ENCODE peak calls at places on chromosomes 11 and 22, in eight cellular contexts. Y, C, B, E, G, L, S and D are unnamed samples. For H3K27me3, the result is how much of the 10 kb centered on the place peaks cover.

GRCh38 chr22:46531776-46532175 is 5.6 kb downstream of the CELSR1 start:
- DNase-seq in G (no peak), L (no peak), Y (no peak), S (no peak), B (no peak), C (no peak), E (no peak), D (no peak)

GRCh38 chr22:25477358-25477757 is 87.1 kb upstream of the GRK3 start:
- DNase-seq in C (no peak), Y (no peak), L (no peak), B (no peak), G (no peak), S (no peak), E (no peak), D (no peak)

GRCh38 chr11:95544095-95544795 is 245.3 kb downstream of the FAM76B start:
- DNase-seq in E (peak), L (no peak), S (no peak), B (peak), Y (no peak), C (no peak), G (no peak), D (no peak)

GRCh38 chr22:30209642-30210041 is 36.9 kb downstream of the LIF start:
- DNase-seq in Y (no peak), S (no peak), E (no peak), G (no peak), C (no peak), L (peak), B (no peak), D (peak)

GRCh38 chr22:47850644-47851151 is 1088.2 kb downstream of the TBC1D22A start:
- DNase-seq in B (no peak), Y (no peak), C (no peak), L (no peak), S (no peak), G (no peak), E (peak), D (no peak)

GRCh38 chr11:66365166-66365565 is 6.4 kb downstream of the SLC29A2 start:
- DNase-seq in Y (no peak), E (no peak), S (no peak), B (no peak), C (no peak), L (no peak), G (peak), D (peak)

GRCh38 chr11:102807921-102808320 is 10.0 kb upstream of the MMP1 start:
- DNase-seq in C (no peak), Y (no peak), L (no peak), S (peak), E (peak), B (peak), G (no peak), D (no peak)

GRCh38 chr22:43515902-43516301 is 104.1 kb downstream of the MPPED1 start:
- DNase-seq in S (no peak), B (no peak), C (no peak), E (no peak), Y (no peak), G (no peak), L (no peak), D (no peak)

GRCh38 chr11:119373917-119374631 is 7.4 kb downstream of the USP2 start:
- DNase-seq in Y (no peak), S (peak), C (peak), G (no peak), B (peak), E (peak), L (peak), D (no peak)

GRCh38 chr11:20599424-20600346 is at the start of gene SLC6A5:
- DNase-seq in S (peak), Y (no peak), L (no peak), C (peak), E (peak), B (peak), G (no peak), D (no peak)

GRCh38 chr11:130024356-130024755 is 21.7 kb upstream of the PRDM10 start:
- DNase-seq in S (no peak), B (no peak), Y (no peak), G (no peak), E (no peak), L (no peak), C (no peak), D (no peak)

GRCh38 chr22:48391171-48391711 is 1436.4 kb downstream of the BRD1 start:
- DNase-seq in L (no peak), Y (no peak), E (no peak), B (no peak), G (peak), S (no peak), C (peak), D (no peak)

GRCh38 chr11:8650401-8650990 is 32.0 kb downstream of the TRIM66 start:
- DNase-seq in S (no peak), G (no peak), Y (no peak), L (no peak), C (no peak), E (peak), B (peak), D (no peak)

GRCh38 chr22:22410121-22410520 is 98.4 kb downstream of the ZNF280B start:
- DNase-seq in S (peak), G (no peak), C (no peak), B (no peak), L (no peak), E (no peak), Y (no peak), D (peak)

GRCh38 chr11:127683321-127683720 is 682.8 kb upstream of the KIRREL3 start:
- DNase-seq in Y (no peak), C (no peak), G (no peak), L (no peak), S (no peak), E (no peak), B (no peak), D (no peak)

GRCh38 chr22:39219071-39220050 is 25.4 kb downstream of the PDGFB start:
- DNase-seq in Y (no peak), L (no peak), C (no peak), B (no peak), G (peak), E (no peak), S (no peak), D (peak)

GRCh38 chr11:18522388-18522787 is 4.4 kb downstream of the TSG101 start:
- DNase-seq in Y (no peak), B (no peak), E (no peak), S (no peak), L (no peak), C (peak), G (no peak), D (no peak)

GRCh38 chr11:76810151-76810853 is 27.1 kb downstream of the TSKU start:
- DNase-seq in S (no peak), Y (no peak), E (peak), L (no peak), B (no peak), G (no peak), C (peak), D (peak)

GRCh38 chr11:121634889-121635288 is 182.1 kb upstream of the SORL1-AS1 start:
- DNase-seq in G (no peak), Y (no peak), E (peak), B (peak), S (no peak), L (no peak), C (peak), D (no peak)

GRCh38 chr11:4466168-4466891 is 16.1 kb upstream of the OR52K1 start:
- DNase-seq in S (no peak), E (no peak), L (no peak), G (no peak), C (no peak), B (no peak), Y (no peak), D (no peak)

GRCh38 chr22:36758792-36759271 is 17.1 kb downstream of the IFT27 start:
- DNase-seq in B (no peak), G (peak), L (peak), E (no peak), Y (no peak), C (no peak), S (no peak), D (peak)

GRCh38 chr11:1129143-1129665 is 28.5 kb upstream of the MUC5AC start:
- DNase-seq in B (no peak), C (no peak), Y (no peak), E (no peak), G (peak), L (no peak), S (no peak), D (no peak)

GRCh38 chr11:1129666-1130160 is 28.0 kb upstream of the MUC5AC start:
- DNase-seq in Y (no peak), G (peak), E (no peak), L (no peak), B (no peak), S (no peak), C (no peak), D (no peak)

GRCh38 chr11:1131033-1131911 is 26.5 kb upstream of the MUC5AC start:
- DNase-seq in E (no peak), G (peak), C (no peak), Y (no peak), B (no peak), L (peak), S (no peak), D (peak)

GRCh38 chr11:1128333-1129142 is 29.2 kb upstream of the MUC5AC start:
- DNase-seq in C (no peak), Y (no peak), S (peak), B (no peak), L (peak), E (no peak), G (peak), D (peak)

GRCh38 chr11:1130276-1131032 is 27.3 kb upstream of the MUC5AC start:
- DNase-seq in E (no peak), Y (no peak), L (peak), G (peak), S (peak), C (no peak), B (no peak), D (no peak)
- H3K27me3 ChIP-seq in E (under half), Y (under half), L (under half), G (under half), S (under half), C (under half), B (under half), D (under half)

GRCh38 chr11:111944651-111945051 is 7.5 kb downstream of the DIXDC1 start:
- DNase-seq in C (no peak), E (peak), Y (no peak), B (peak), S (no peak), L (no peak), G (no peak), D (no peak)

GRCh38 chr11:111949519-111950426 is 12.6 kb downstream of the DIXDC1 start:
- DNase-seq in Y (no peak), S (no peak), G (no peak), L (no peak), C (no peak), B (no peak), E (no peak), D (no peak)

GRCh38 chr11:111946499-111946898 is 9.4 kb downstream of the DIXDC1 start:
- DNase-seq in G (no peak), C (no peak), S (no peak), Y (no peak), B (no peak), L (no peak), E (no peak), D (no peak)

GRCh38 chr11:111945198-111945597 is 8.1 kb downstream of the DIXDC1 start:
- DNase-seq in L (no peak), S (no peak), B (no peak), Y (no peak), C (no peak), E (no peak), G (no peak), D (no peak)

GRCh38 chr11:111947143-111947542 is 10.0 kb downstream of the DIXDC1 start:
- DNase-seq in Y (no peak), B (no peak), L (no peak), S (no peak), C (no peak), E (no peak), G (no peak), D (no peak)
- H3K27ac ChIP-seq in Y (no peak), B (no peak), L (no peak), S (peak), C (no peak), E (no peak), G (no peak), D (no peak)

DNA sequence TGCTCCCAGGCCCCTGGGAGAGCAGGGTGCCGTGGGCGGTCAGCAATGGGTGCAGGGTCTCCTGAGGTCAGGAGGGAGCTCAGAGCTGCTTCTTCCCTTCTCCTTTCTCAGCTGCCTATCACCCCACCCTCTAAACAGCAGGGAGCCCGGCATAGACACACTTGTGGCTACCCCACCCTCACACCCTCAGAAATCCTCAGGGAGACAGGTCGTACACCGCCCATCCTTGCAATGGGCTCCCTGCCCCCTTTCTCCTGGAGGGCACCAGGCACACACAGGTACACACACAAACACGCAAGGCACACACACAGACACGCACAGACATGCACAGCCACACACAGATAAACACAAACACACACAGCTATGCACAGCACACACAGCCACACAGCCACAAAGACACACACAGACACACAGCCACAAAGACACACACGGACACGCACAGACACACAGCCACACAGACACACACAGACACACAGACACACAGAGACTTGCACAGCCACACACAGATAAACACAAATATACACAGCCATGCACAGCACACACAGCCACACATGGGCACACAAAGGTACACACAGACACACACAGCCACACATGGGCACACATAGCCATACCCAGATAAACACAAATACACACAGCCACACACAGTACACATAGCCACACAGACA is 44.9 kb upstream of the TH start:
- DNase-seq in S (no peak), G (no peak), C (no peak), Y (no peak), E (no peak), L (peak), B (no peak), D (no peak)
- H3K27me3 ChIP-seq in S (under half), G (under half), C (under half), Y (under half), E (under half), L (under half), B (under half), D (under half)

GRCh38 chr11:69295079-69295994 is 1.4 kb downstream of the MYEOV start:
- DNase-seq in E (no peak), S (no peak), Y (no peak), C (no peak), B (no peak), L (no peak), G (no peak), D (peak)
- H3K27ac ChIP-seq in E (peak), S (no peak), Y (no peak), C (peak), B (no peak), L (no peak), G (no peak), D (peak)

DNA sequence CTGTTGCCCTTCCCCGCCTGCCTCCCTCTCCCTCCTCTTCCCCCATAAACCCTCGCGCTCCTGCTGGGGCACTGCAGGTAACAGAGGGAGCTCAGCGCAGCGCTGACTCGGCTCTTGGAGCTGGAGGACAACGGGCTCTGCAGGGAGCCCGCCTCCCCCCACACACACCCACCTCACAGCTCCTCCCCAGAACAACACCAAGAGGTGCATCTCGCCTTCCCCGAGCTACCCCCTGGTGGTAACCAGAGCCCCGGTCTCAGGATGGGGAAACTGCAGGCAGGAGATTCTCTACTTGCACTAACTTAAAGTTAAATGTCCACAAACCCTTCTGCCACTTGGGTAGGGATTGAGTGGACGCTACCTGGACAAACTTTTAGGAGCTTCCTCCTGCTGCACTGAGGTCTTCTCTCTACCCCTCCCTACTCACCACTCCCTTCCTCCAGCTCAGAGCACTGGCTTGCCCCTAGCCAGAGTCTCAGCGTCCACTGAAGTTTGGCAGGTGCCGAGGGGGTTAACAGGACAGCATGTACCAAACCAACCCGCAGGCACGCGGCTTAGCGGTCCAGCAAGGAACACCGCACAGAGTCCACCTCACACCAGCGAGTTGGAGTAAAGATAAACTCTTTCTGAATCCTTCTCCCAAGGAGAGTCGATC is 4.0 kb upstream of the SCN4B start:
- DNase-seq in S (no peak), L (no peak), E (no peak), Y (no peak), B (no peak), C (no peak), G (no peak), D (no peak)
- H3K27me3 ChIP-seq in S (under half), L (under half), E (half or more), Y (half or more), B (half or more), C (half or more), G (under half), D (half or more)

DNA sequence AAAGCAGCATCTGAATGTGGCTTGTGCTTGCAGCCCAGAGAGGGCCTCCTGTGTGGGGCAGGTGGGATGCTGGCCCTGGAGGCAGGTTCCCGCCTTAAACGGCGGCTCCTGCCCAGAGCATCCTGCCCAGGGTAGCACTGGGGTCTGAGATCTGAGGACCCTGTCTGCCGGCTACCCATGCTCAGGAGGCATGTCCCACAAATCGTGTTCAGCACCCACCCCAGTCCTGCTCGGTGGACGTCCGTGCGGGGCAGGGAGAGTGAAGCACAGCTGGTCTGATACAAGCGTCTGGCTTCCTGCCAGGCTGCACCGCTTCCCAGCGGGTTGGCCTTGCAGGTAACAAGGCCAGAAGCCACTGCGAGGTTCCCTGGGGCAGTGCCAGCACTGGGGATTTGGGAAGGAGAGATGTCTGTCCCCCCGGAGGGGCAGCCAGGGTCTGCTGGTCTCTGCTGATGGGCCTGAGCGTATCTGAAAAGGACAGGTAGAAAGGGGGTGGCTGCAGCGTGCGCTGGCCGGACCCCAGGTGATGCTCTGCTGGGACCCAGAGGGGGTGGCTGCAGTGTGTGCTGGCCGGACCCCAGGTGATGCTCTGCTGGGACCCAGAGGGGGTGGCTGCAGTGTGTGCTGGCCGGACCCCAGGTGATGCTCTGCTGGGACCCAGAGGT is 3.6 kb downstream of the TRABD start:
- DNase-seq in S (peak), C (no peak), Y (no peak), L (no peak), B (no peak), E (no peak), G (no peak), D (peak)
- H3K27ac ChIP-seq in S (peak), C (no peak), Y (peak), L (peak), B (no peak), E (no peak), G (peak), D (peak)

DNA sequence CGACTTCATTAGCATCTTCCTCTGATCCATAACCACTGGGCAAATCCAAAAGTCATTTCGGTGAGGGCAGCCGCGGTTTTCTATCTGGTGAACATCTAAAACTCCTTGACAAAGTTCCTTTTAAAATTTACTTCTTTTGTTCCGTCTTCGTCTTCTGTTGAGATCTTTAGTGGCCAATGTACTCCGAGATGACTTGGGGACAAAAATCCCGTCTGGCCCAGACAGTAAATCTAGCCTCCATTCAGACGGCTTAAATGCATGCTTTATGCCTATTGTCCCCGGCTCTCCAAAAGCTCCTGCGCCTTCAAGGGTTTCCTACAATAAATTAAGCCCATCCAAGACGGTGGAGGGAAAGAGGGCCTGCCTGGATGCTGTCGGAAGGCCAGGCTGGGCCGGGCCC is 59.8 kb upstream of the MYEOV start:
- DNase-seq in G (peak), C (no peak), L (peak), S (no peak), E (no peak), Y (no peak), B (no peak), D (no peak)
- H3K27me3 ChIP-seq in G (under half), C (under half), L (under half), S (under half), E (under half), Y (under half), B (under half), D (under half)

GRCh38 chr11:12402691-12403120 is 25.3 kb downstream of the PARVA start:
- DNase-seq in Y (no peak), L (no peak), B (no peak), C (no peak), E (peak), G (no peak), S (no peak), D (no peak)
- H3K27ac ChIP-seq in Y (no peak), L (peak), B (peak), C (no peak), E (no peak), G (peak), S (peak), D (no peak)

DNA sequence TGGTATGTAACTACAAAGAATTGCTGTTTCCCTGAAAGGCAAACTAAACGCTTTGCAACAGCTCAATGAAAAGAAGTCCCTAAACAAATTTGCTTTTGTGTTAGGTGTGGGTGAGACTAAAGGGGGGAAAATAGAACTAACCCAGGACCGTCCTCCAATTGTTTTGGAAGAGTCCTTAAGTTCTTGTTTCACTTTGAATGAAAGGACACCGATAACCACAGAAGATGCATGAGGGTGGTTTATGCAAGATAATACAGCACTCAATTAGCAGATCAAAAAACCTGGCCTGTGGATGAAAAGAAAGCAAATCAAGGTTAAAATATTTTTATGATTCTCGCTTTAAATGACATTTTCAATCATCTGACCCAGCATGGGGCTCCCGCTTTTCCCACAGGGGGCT is 304.5 kb upstream of the SYN3 start:
- DNase-seq in G (no peak), E (no peak), C (no peak), B (no peak), L (no peak), Y (no peak), S (no peak), D (no peak)
- H3K27me3 ChIP-seq in G (under half), E (under half), C (under half), B (under half), L (under half), Y (under half), S (under half), D (under half)

DNA sequence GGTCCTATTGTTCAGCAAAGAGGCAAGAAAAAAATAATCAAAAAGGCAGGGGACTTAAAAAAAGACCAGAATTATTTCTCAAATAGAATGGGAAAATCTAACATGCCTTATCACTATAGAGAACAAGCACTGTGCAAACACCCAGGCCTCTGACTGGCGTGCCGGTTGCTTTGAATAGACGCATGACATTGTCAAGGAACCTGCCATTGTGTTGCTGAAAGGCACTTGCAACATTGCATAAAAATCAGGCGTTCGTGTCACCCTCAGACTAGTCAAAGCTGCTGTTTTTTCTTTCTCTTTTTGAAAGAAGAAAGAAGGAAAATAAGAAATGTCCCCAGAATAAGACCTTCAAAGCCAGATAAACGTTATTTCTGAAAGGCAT is 549.3 kb upstream of the CADM1 start:
- DNase-seq in B (no peak), G (no peak), Y (no peak), L (no peak), C (no peak), S (no peak), E (no peak), D (no peak)
- H3K27ac ChIP-seq in B (no peak), G (no peak), Y (no peak), L (no peak), C (no peak), S (no peak), E (no peak), D (no peak)